ENCODE peak calls at places on chromosome 14, in six cellular contexts. One of them, this sample, is unnamed.
A peak's percentile ranks its signal among the peaks of the same experiment; 100 is the strongest.

GRCh38 chr14:93528884-93529558 is 98.3 kb downstream of the UNC79 start:
- DNase-seq in hypothalamus: no peak
- DNase-seq in stimulated activated CD4-positive, alpha-beta T cell treated with anti-CD3 and anti-CD28 coated beads, TNF-alpha, amount 100 ng/mL, for 48 hours: no peak
- DNase-seq in GM23338: no peak
- DNase-seq in natural killer cell: no peak
- DNase-seq in mucosa of descending colon: no peak
- DNase-seq in this sample: no peak

GRCh38 chr14:71714225-71714624 is 218.0 kb upstream of the RGS6 start:
- DNase-seq in hypothalamus: no peak
- DNase-seq in stimulated activated CD4-positive, alpha-beta T cell treated with anti-CD3 and anti-CD28 coated beads, TNF-alpha, amount 100 ng/mL, for 48 hours: no peak
- DNase-seq in GM23338: no peak
- DNase-seq in natural killer cell: no peak
- DNase-seq in mucosa of descending colon: no peak
- DNase-seq in this sample: no peak

GRCh38 chr14:90455100-90455571 is 58.3 kb downstream of the CALM1 start:
- DNase-seq in hypothalamus: no peak
- DNase-seq in stimulated activated CD4-positive, alpha-beta T cell treated with anti-CD3 and anti-CD28 coated beads, TNF-alpha, amount 100 ng/mL, for 48 hours: no peak
- DNase-seq in GM23338: no peak
- DNase-seq in natural killer cell: no peak
- DNase-seq in mucosa of descending colon: no peak
- DNase-seq in this sample: no peak

GRCh38 chr14:75295061-75295461 is 16.4 kb downstream of the FOS start:
- DNase-seq in hypothalamus: peak; percentile 46
- DNase-seq in stimulated activated CD4-positive, alpha-beta T cell treated with anti-CD3 and anti-CD28 coated beads, TNF-alpha, amount 100 ng/mL, for 48 hours: no peak
- DNase-seq in GM23338: peak; percentile 68
- DNase-seq in natural killer cell: no peak
- DNase-seq in mucosa of descending colon: peak; percentile 80
- DNase-seq in this sample: peak; percentile 64

GRCh38 chr14:24941719-24942118 is 108.2 kb downstream of the STXBP6 start:
- DNase-seq in hypothalamus: no peak
- DNase-seq in stimulated activated CD4-positive, alpha-beta T cell treated with anti-CD3 and anti-CD28 coated beads, TNF-alpha, amount 100 ng/mL, for 48 hours: no peak
- DNase-seq in GM23338: peak; percentile 33
- DNase-seq in natural killer cell: no peak
- DNase-seq in mucosa of descending colon: peak; percentile 72
- DNase-seq in this sample: peak; percentile 97

GRCh38 chr14:104968153-104968527 is 10.0 kb downstream of the AHNAK2 start:
- DNase-seq in hypothalamus: no peak
- DNase-seq in stimulated activated CD4-positive, alpha-beta T cell treated with anti-CD3 and anti-CD28 coated beads, TNF-alpha, amount 100 ng/mL, for 48 hours: no peak
- DNase-seq in GM23338: peak; percentile 73
- DNase-seq in natural killer cell: no peak
- DNase-seq in mucosa of descending colon: peak; percentile 61
- DNase-seq in this sample: peak; percentile 90

GRCh38 chr14:87824261-87824660 is 168.7 kb downstream of the GALC start:
- DNase-seq in hypothalamus: no peak
- DNase-seq in stimulated activated CD4-positive, alpha-beta T cell treated with anti-CD3 and anti-CD28 coated beads, TNF-alpha, amount 100 ng/mL, for 48 hours: no peak
- DNase-seq in GM23338: no peak
- DNase-seq in natural killer cell: no peak
- DNase-seq in mucosa of descending colon: no peak
- DNase-seq in this sample: no peak

GRCh38 chr14:93045211-93045674 is 70.5 kb downstream of the ITPK1 start:
- DNase-seq in hypothalamus: no peak
- DNase-seq in stimulated activated CD4-positive, alpha-beta T cell treated with anti-CD3 and anti-CD28 coated beads, TNF-alpha, amount 100 ng/mL, for 48 hours: no peak
- DNase-seq in GM23338: peak; percentile 52
- DNase-seq in natural killer cell: no peak
- DNase-seq in mucosa of descending colon: no peak
- DNase-seq in this sample: no peak

GRCh38 chr14:42023452-42023851 is 416.8 kb downstream of the LRFN5 start:
- DNase-seq in hypothalamus: no peak
- DNase-seq in stimulated activated CD4-positive, alpha-beta T cell treated with anti-CD3 and anti-CD28 coated beads, TNF-alpha, amount 100 ng/mL, for 48 hours: no peak
- DNase-seq in GM23338: no peak
- DNase-seq in natural killer cell: no peak
- DNase-seq in mucosa of descending colon: no peak
- DNase-seq in this sample: no peak

GRCh38 chr14:65168840-65169239 is 66.5 kb upstream of the MAX start:
- DNase-seq in hypothalamus: no peak
- DNase-seq in stimulated activated CD4-positive, alpha-beta T cell treated with anti-CD3 and anti-CD28 coated beads, TNF-alpha, amount 100 ng/mL, for 48 hours: no peak
- DNase-seq in GM23338: peak; percentile 27
- DNase-seq in natural killer cell: no peak
- DNase-seq in mucosa of descending colon: no peak
- DNase-seq in this sample: no peak

GRCh38 chr14:101476258-101476930 is 84.9 kb upstream of the DIO3 start:
- DNase-seq in hypothalamus: no peak
- DNase-seq in stimulated activated CD4-positive, alpha-beta T cell treated with anti-CD3 and anti-CD28 coated beads, TNF-alpha, amount 100 ng/mL, for 48 hours: no peak
- DNase-seq in GM23338: no peak
- DNase-seq in natural killer cell: no peak
- DNase-seq in mucosa of descending colon: peak; percentile 61
- DNase-seq in this sample: no peak

GRCh38 chr14:55124774-55125372 is 4.2 kb upstream of the LGALS3 start:
- DNase-seq in hypothalamus: no peak
- DNase-seq in stimulated activated CD4-positive, alpha-beta T cell treated with anti-CD3 and anti-CD28 coated beads, TNF-alpha, amount 100 ng/mL, for 48 hours: no peak
- DNase-seq in GM23338: no peak
- DNase-seq in natural killer cell: no peak
- DNase-seq in mucosa of descending colon: no peak
- DNase-seq in this sample: no peak

This sample was measured in thyroid gland.